ENCODE peak calls at places on chromosomes 16 and 17, in four cellular contexts. M, P, N and Z are unnamed samples.
A peak's percentile ranks its signal among the peaks of the same experiment; 100 is the strongest.

GRCh38 chr16:29111421-29111820 is 126.6 kb downstream of the LAT start:
- DNase-seq in M (no peak), P (no peak), N (no peak), Z (no peak)

GRCh38 chr16:81003610-81004460 is 2.9 kb downstream of the CMC2 start:
- DNase-seq in M (no peak), P (no peak), N (no peak), Z (no peak)

GRCh38 chr17:16298140-16298662 is 55.1 kb downstream of the CENPV start:
- DNase-seq in M (no peak), P (no peak), N (no peak), Z (no peak)

GRCh38 chr17:61833536-61834203 is 29.7 kb downstream of the BRIP1 start:
- DNase-seq in M (no peak), P (no peak), N (peak; percentile 69), Z (no peak)

GRCh38 chr17:77266213-77266612 is 125.4 kb downstream of the SEC14L1 start:
- DNase-seq in M (no peak), P (no peak), N (no peak), Z (no peak)

GRCh38 chr16:14309001-14309886 is 238.1 kb downstream of the MRTFB start:
- DNase-seq in M (no peak), P (no peak), N (no peak), Z (no peak)

GRCh38 chr17:37824534-37825485 is 80.0 kb upstream of the HNF1B start:
- DNase-seq in M (no peak), P (peak; percentile 75), N (no peak), Z (no peak)

GRCh38 chr17:50076591-50077235 is 18.4 kb upstream of the PDK2 start:
- DNase-seq in M (no peak), P (no peak), N (no peak), Z (no peak)

GRCh38 chr16:56269824-56270684 is 78.8 kb downstream of the GNAO1 start:
- DNase-seq in M (no peak), P (no peak), N (no peak), Z (peak; percentile 14)

GRCh38 chr17:309361-309888 is 43.2 kb downstream of the RPH3AL start:
- DNase-seq in M (no peak), P (peak; percentile 70), N (no peak), Z (peak; percentile 29)

GRCh38 chr16:3839402-3840184 is 40.9 kb downstream of the CREBBP start:
- DNase-seq in M (no peak), P (no peak), N (no peak), Z (no peak)

GRCh38 chr17:54900457-54901229 is at the start of gene TOM1L1:
- DNase-seq in M (no peak), P (peak; percentile 91), N (peak; percentile 86), Z (peak; percentile 86)

GRCh38 chr17:67040652-67041051 is 3.7 kb upstream of the CACNG1 start:
- DNase-seq in M (no peak), P (peak; percentile 15), N (no peak), Z (no peak)

GRCh38 chr17:43875476-43876147 is 28.6 kb downstream of the CD300LG start:
- DNase-seq in M (no peak), P (peak; percentile 37), N (no peak), Z (no peak)

GRCh38 chr16:49838639-49839461 is 17.1 kb downstream of the ZNF423 start:
- DNase-seq in M (no peak), P (no peak), N (no peak), Z (no peak)

GRCh38 chr16:71895679-71896385 is 501 bp downstream of the IST1 start:
- DNase-seq in M (peak; percentile 14), P (peak; percentile 84), N (no peak), Z (no peak)

GRCh38 chr17:20121359-20122235 is 112.4 kb downstream of the SPECC1 start:
- DNase-seq in M (peak; percentile 73), P (no peak), N (peak; percentile 34), Z (peak; percentile 67)

GRCh38 chr17:36717088-36717487 is 115.7 kb downstream of the MRM1 start:
- DNase-seq in M (no peak), P (no peak), N (no peak), Z (no peak)

GRCh38 chr17:7903154-7904103 is 12.7 kb downstream of the RNF227 start:
- DNase-seq in M (no peak), P (no peak), N (no peak), Z (no peak)

GRCh38 chr16:4535627-4536108 is 2.9 kb downstream of the CDIP1 start:
- DNase-seq in M (no peak), P (no peak), N (no peak), Z (no peak)

DNA sequence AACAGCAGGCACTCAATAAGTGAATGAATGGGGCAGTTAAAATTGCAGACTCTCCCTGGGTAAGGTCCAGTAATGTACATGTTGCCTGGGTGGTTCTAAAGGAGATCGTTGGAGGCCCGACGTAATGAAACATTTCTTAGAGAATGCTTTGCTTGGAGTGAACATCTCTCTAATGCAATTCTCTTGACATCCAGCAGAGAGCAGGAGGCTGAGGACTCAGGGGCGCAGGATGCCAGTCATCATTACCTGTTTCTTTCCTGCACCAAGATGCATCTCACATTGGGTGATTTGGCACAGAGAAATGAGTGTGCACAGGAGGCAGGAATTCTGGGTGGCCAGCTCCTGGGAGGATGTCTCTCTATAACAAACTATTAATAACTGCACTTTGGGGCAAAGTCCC is 130.3 kb upstream of the RBBP6 start:
- DNase-seq in M (no peak), P (no peak), N (peak; percentile 7), Z (no peak)
- TF ChIP-seq CTCF in M (no peak), P (no peak), N (peak; percentile 47), Z (no peak)

GRCh38 chr17:4173771-4174170 is 30.8 kb downstream of the CYB5D2 start:
- DNase-seq in M (no peak), P (no peak), N (no peak), Z (no peak)
- H3K36me3 ChIP-seq in M (peaks cover 68% of the 10 kb centered on the region), P (peaks cover 68% of the 10 kb centered on the region), N (peaks cover 49% of the 10 kb centered on the region), Z (peaks cover 17% of the 10 kb centered on the region)

GRCh38 chr17:40061532-40062038 is 1.2 kb upstream of the THRA start:
- DNase-seq in M (no peak), P (no peak), N (no peak), Z (no peak)
- TF ChIP-seq CTCF in M (no peak), P (no peak), N (no peak), Z (no peak)

GRCh38 chr17:81579298-81579697 is 27.1 kb upstream of the FAAP100 start:
- DNase-seq in M (no peak), P (peak; percentile 38), N (no peak), Z (no peak)
- H3K36me3 ChIP-seq in M (peaks cover 18% of the 10 kb centered on the region), P (peaks cover 27% of the 10 kb centered on the region), N (peaks cover 41% of the 10 kb centered on the region), Z (no peaks in the 10 kb centered on the region)

GRCh38 chr16:30777591-30778297 is 9.3 kb downstream of the ZNF629 start:
- DNase-seq in M (no peak), P (no peak), N (no peak), Z (no peak)
- TF ChIP-seq CTCF in M (no peak), P (no peak), N (no peak), Z (no peak)